ENCODE peak calls at places on chromosomes 2 and 18, in six cellular contexts. O is Calu3, F is KG1, C is cardiac muscle cell, Z is midbrain, I is RPMI8226. P is an unnamed sample.
A peak's percentile ranks its signal among the peaks of the same experiment; 100 is the strongest.

GRCh38 chr2:218257390-218257981 is 3.3 kb upstream of the GPBAR1 start:
- DNase-seq in I (peak; percentile 62), Z (no peak), O (peak; percentile 25), C (no peak), F (peak; percentile 39), P (peak; percentile 39)

GRCh38 chr2:28598484-28598883 is 102.6 kb downstream of the PLB1 start:
- DNase-seq in I (no peak), C (no peak), Z (no peak), O (no peak), F (no peak), P (no peak)

GRCh38 chr2:234304945-234305344 is 191.9 kb downstream of the ARL4C start:
- DNase-seq in Z (no peak), C (peak; percentile 13), I (no peak), F (no peak), O (no peak), P (peak; percentile 68)

GRCh38 chr2:110755494-110756078 is 23.2 kb downstream of the ACOXL start:
- DNase-seq in I (no peak), O (no peak), F (peak; percentile 8), C (no peak), Z (no peak), P (no peak)

GRCh38 chr18:76450912-76451421 is 44.1 kb downstream of the ZNF516 start:
- DNase-seq in C (peak; percentile 65), O (peak; percentile 37), F (peak; percentile 15), I (no peak), Z (peak; percentile 32), P (peak; percentile 42)

GRCh38 chr2:233813236-233814062 is 35.3 kb downstream of the MROH2A start:
- DNase-seq in Z (no peak), I (no peak), F (no peak), O (no peak), C (no peak), P (no peak)

GRCh38 chr2:169715379-169716228 is 18.0 kb upstream of the KLHL23 start:
- DNase-seq in Z (no peak), O (no peak), F (no peak), I (peak; percentile 64), C (peak; percentile 32), P (no peak)

GRCh38 chr18:3529597-3529996 is 79.6 kb downstream of the TGIF1 start:
- DNase-seq in I (peak; percentile 31), F (no peak), Z (no peak), O (no peak), C (no peak), P (no peak)

GRCh38 chr2:238322001-238322411 is 1.7 kb downstream of the TRAF3IP1 start:
- DNase-seq in C (no peak), I (no peak), F (no peak), Z (no peak), O (no peak), P (no peak)

GRCh38 chr18:79679552-79680099 is at the start of gene CTDP1:
- DNase-seq in C (peak; percentile 97), F (peak; percentile 95), I (peak; percentile 98), O (peak; percentile 79), Z (peak; percentile 94), P (peak; percentile 88)

GRCh38 chr2:24191848-24192247 is 17.0 kb downstream of the FAM228A start:
- DNase-seq in O (no peak), C (no peak), Z (no peak), I (no peak), F (no peak), P (no peak)

GRCh38 chr18:32424696-32425095 is 46.0 kb downstream of the GAREM1 start:
- DNase-seq in I (no peak), Z (peak; percentile 20), F (no peak), O (no peak), C (peak; percentile 18), P (no peak)

GRCh38 chr2:225070811-225071210 is 28.5 kb upstream of the DOCK10 start:
- DNase-seq in Z (peak; percentile 84), F (no peak), C (no peak), O (no peak), I (no peak), P (no peak)

GRCh38 chr2:217434183-217434620 is 568.6 kb downstream of the TNS1 start:
- DNase-seq in O (peak; percentile 79), C (peak; percentile 95), F (peak; percentile 4), I (peak; percentile 29), Z (peak; percentile 92), P (peak; percentile 97)

GRCh38 chr2:239275871-239276812 is 124.7 kb downstream of the HDAC4 start:
- DNase-seq in I (no peak), O (no peak), F (no peak), C (no peak), Z (peak; percentile 45), P (no peak)

GRCh38 chr2:55490554-55490953 is 29.0 kb upstream of the CFAP36 start:
- DNase-seq in C (no peak), O (no peak), Z (peak; percentile 24), F (no peak), I (no peak), P (peak; percentile 29)

GRCh38 chr2:197596751-197597150 is 78.6 kb downstream of the RFTN2 start:
- DNase-seq in I (no peak), O (no peak), Z (peak; percentile 55), C (no peak), F (no peak), P (no peak)

GRCh38 chr2:233803994-233804393 is 25.9 kb downstream of the MROH2A start:
- DNase-seq in O (no peak), C (no peak), I (no peak), F (no peak), Z (no peak), P (no peak)

GRCh38 chr18:36411745-36412168 is 114.2 kb downstream of the FHOD3 start:
- DNase-seq in Z (no peak), C (peak; percentile 68), F (no peak), I (peak; percentile 31), O (peak; percentile 37), P (no peak)

GRCh38 chr2:149955201-149955600 is 367.6 kb upstream of the MMADHC start:
- DNase-seq in F (no peak), Z (no peak), C (no peak), I (no peak), O (no peak), P (no peak)

GRCh38 chr18:13629841-13630747 is 96.3 kb downstream of the FAM210A start:
- DNase-seq in I (peak; percentile 74), Z (peak; percentile 88), O (peak; percentile 54), F (peak; percentile 2), C (peak; percentile 76), P (peak; percentile 30)

GRCh38 chr18:31248783-31249521 is 69.0 kb upstream of the DSG1 start:
- DNase-seq in I (no peak), C (no peak), O (no peak), Z (no peak), F (no peak), P (peak; percentile 96)

GRCh38 chr18:11110509-11110908 is 38.9 kb downstream of the PIEZO2 start:
- DNase-seq in C (no peak), O (no peak), I (no peak), Z (no peak), F (no peak), P (no peak)

GRCh38 chr2:178271629-178272333 is 77.5 kb downstream of the OSBPL6 start:
- DNase-seq in O (no peak), C (peak; percentile 21), Z (peak; percentile 52), I (no peak), F (no peak), P (peak; percentile 38)

GRCh38 chr2:72979896-72980295 is 62.6 kb downstream of the EMX1 start:
- DNase-seq in Z (peak; percentile 27), F (peak; percentile 10), C (no peak), I (peak; percentile 19), O (no peak), P (no peak)

GRCh38 chr2:173050684-173051083 is 25.0 kb upstream of the MAP3K20 start:
- DNase-seq in Z (no peak), C (no peak), O (no peak), F (no peak), I (no peak), P (no peak)

GRCh38 chr18:26415041-26415440 is 133.3 kb downstream of the KCTD1 start:
- DNase-seq in Z (no peak), F (no peak), O (no peak), I (no peak), C (no peak), P (no peak)